ENCODE peak calls at places on chromosomes 4 and X, in six cellular contexts. One of them, this sample, is unnamed.

GRCh38 chrX:1295550-1295949 is 26.9 kb downstream of the CSF2RA start:
- DNase-seq in pancreas: no peak
- DNase-seq in body of pancreas: no peak
- DNase-seq in lower leg skin: no peak
- DNase-seq in endodermal cell: no peak
- DNase-seq in thoracic aorta: no peak
- DNase-seq in this sample: no peak

GRCh38 chrX:8272846-8273245 is 101.8 kb upstream of the VCX2 start:
- DNase-seq in pancreas: no peak
- DNase-seq in body of pancreas: no peak
- DNase-seq in lower leg skin: no peak
- DNase-seq in endodermal cell: no peak
- DNase-seq in thoracic aorta: no peak
- DNase-seq in this sample: no peak

GRCh38 chr4:128570380-128570779 is 239.1 kb upstream of the JADE1 start:
- DNase-seq in pancreas: no peak
- DNase-seq in body of pancreas: no peak
- DNase-seq in lower leg skin: peak
- DNase-seq in endodermal cell: no peak
- DNase-seq in thoracic aorta: no peak
- DNase-seq in this sample: peak

GRCh38 chrX:135890087-135890585 is 3.1 kb downstream of the CT45A10 start:
- DNase-seq in pancreas: no peak
- DNase-seq in body of pancreas: no peak
- DNase-seq in lower leg skin: no peak
- DNase-seq in endodermal cell: no peak
- DNase-seq in thoracic aorta: no peak
- DNase-seq in this sample: no peak

GRCh38 chrX:120629667-120630537 is at the start of gene C1GALT1C1:
- DNase-seq in pancreas: peak
- DNase-seq in body of pancreas: peak
- DNase-seq in lower leg skin: peak
- DNase-seq in endodermal cell: peak
- DNase-seq in thoracic aorta: peak
- DNase-seq in this sample: peak

GRCh38 chr4:82275431-82276423 is 98.1 kb downstream of the HNRNPD start:
- DNase-seq in pancreas: no peak
- DNase-seq in body of pancreas: no peak
- DNase-seq in lower leg skin: no peak
- DNase-seq in endodermal cell: peak
- DNase-seq in thoracic aorta: no peak
- DNase-seq in this sample: no peak

GRCh38 chr4:41751325-41752061 is 3.0 kb upstream of the PHOX2B start:
- DNase-seq in pancreas: no peak
- DNase-seq in body of pancreas: no peak
- DNase-seq in lower leg skin: no peak
- DNase-seq in endodermal cell: peak
- DNase-seq in thoracic aorta: no peak
- DNase-seq in this sample: no peak

GRCh38 chr4:112517067-112517588 is 1.1 kb upstream of the NEUROG2 start:
- DNase-seq in pancreas: peak
- DNase-seq in body of pancreas: no peak
- DNase-seq in lower leg skin: no peak
- DNase-seq in endodermal cell: peak
- DNase-seq in thoracic aorta: no peak
- DNase-seq in this sample: no peak

GRCh38 chrX:130079824-130080406 is 30.4 kb downstream of the ELF4 start:
- DNase-seq in pancreas: no peak
- DNase-seq in body of pancreas: peak
- DNase-seq in lower leg skin: peak
- DNase-seq in endodermal cell: peak
- DNase-seq in thoracic aorta: no peak
- DNase-seq in this sample: peak

GRCh38 chrX:28498658-28499057 is 88.6 kb upstream of the IL1RAPL1 start:
- DNase-seq in pancreas: no peak
- DNase-seq in body of pancreas: no peak
- DNase-seq in lower leg skin: no peak
- DNase-seq in endodermal cell: peak
- DNase-seq in thoracic aorta: no peak
- DNase-seq in this sample: no peak

GRCh38 chr4:48620861-48621260 is 130.8 kb downstream of the ZAR1 start:
- DNase-seq in pancreas: no peak
- DNase-seq in body of pancreas: no peak
- DNase-seq in lower leg skin: no peak
- DNase-seq in endodermal cell: no peak
- DNase-seq in thoracic aorta: no peak
- DNase-seq in this sample: no peak

GRCh38 chr4:182916483-182917181 is 554 bp downstream of the DCTD start:
- DNase-seq in pancreas: peak
- DNase-seq in body of pancreas: peak
- DNase-seq in lower leg skin: peak
- DNase-seq in endodermal cell: peak
- DNase-seq in thoracic aorta: no peak
- DNase-seq in this sample: peak

GRCh38 chr4:88613417-88613875 is 21.2 kb downstream of the HERC3 start:
- DNase-seq in pancreas: no peak
- DNase-seq in body of pancreas: no peak
- DNase-seq in lower leg skin: no peak
- DNase-seq in endodermal cell: no peak
- DNase-seq in thoracic aorta: no peak
- DNase-seq in this sample: no peak

GRCh38 chrX:2928583-2929434 is at the start of gene ARSD:
- DNase-seq in pancreas: peak
- DNase-seq in body of pancreas: peak
- DNase-seq in lower leg skin: peak
- DNase-seq in endodermal cell: peak
- DNase-seq in thoracic aorta: peak
- DNase-seq in this sample: peak

GRCh38 chr4:3401436-3402171 is 40.2 kb upstream of the HGFAC start:
- DNase-seq in pancreas: no peak
- DNase-seq in body of pancreas: no peak
- DNase-seq in lower leg skin: peak
- DNase-seq in endodermal cell: no peak
- DNase-seq in thoracic aorta: no peak
- DNase-seq in this sample: no peak

GRCh38 chr4:53586121-53586816 is 5.0 kb downstream of the LNX1 start:
- DNase-seq in pancreas: no peak
- DNase-seq in body of pancreas: no peak
- DNase-seq in lower leg skin: no peak
- DNase-seq in endodermal cell: no peak
- DNase-seq in thoracic aorta: no peak
- DNase-seq in this sample: no peak

GRCh38 chr4:78613522-78614311 is 62.1 kb downstream of the ANXA3 start:
- DNase-seq in pancreas: no peak
- DNase-seq in body of pancreas: no peak
- DNase-seq in lower leg skin: no peak
- DNase-seq in endodermal cell: no peak
- DNase-seq in thoracic aorta: no peak
- DNase-seq in this sample: no peak

GRCh38 chr4:7439699-7440098 is 5.0 kb upstream of the PSAPL1 start:
- DNase-seq in pancreas: no peak
- DNase-seq in body of pancreas: no peak
- DNase-seq in lower leg skin: no peak
- DNase-seq in endodermal cell: no peak
- DNase-seq in thoracic aorta: no peak
- DNase-seq in this sample: no peak

GRCh38 chr4:183557611-183558010 is 52.8 kb downstream of the ING2 start:
- DNase-seq in pancreas: no peak
- DNase-seq in body of pancreas: no peak
- DNase-seq in lower leg skin: no peak
- DNase-seq in endodermal cell: no peak
- DNase-seq in thoracic aorta: no peak
- DNase-seq in this sample: no peak

GRCh38 chr4:101669138-101669831 is 121.2 kb upstream of the BANK1 start:
- DNase-seq in pancreas: no peak
- DNase-seq in body of pancreas: no peak
- DNase-seq in lower leg skin: no peak
- DNase-seq in endodermal cell: no peak
- DNase-seq in thoracic aorta: no peak
- DNase-seq in this sample: peak

GRCh38 chr4:56129431-56129861 is 180.7 kb downstream of the CEP135 start:
- DNase-seq in pancreas: peak
- DNase-seq in body of pancreas: peak
- DNase-seq in lower leg skin: no peak
- DNase-seq in endodermal cell: peak
- DNase-seq in thoracic aorta: no peak
- DNase-seq in this sample: no peak
- TF ChIP-seq CTCF in pancreas: no peak
- TF ChIP-seq CTCF in body of pancreas: no peak
- TF ChIP-seq CTCF in lower leg skin: no peak
- TF ChIP-seq CTCF in endodermal cell: peak
- TF ChIP-seq CTCF in thoracic aorta: no peak
- TF ChIP-seq CTCF in this sample: no peak

DNA sequence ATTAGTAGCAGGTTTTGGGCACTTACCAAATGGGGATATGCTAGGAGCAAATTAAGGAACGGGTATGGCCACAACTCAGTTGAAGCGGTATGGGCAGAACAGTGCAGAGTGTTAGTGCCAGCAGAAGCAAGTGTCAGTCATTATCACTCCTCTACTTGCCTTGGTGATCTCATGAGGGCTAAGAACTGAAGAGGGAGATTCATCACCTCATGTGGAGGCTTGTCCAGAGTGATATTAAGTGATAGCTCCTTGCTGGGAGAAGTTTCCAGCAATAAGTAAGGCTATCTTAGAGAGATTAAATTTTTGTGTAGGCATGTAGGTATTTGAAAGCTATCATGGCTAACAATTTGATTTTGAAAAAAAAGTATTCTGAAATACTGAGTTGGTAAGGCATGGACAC is 615.4 kb upstream of the SMIM31 start:
- DNase-seq in pancreas: no peak
- DNase-seq in body of pancreas: no peak
- DNase-seq in lower leg skin: no peak
- DNase-seq in endodermal cell: no peak
- DNase-seq in thoracic aorta: no peak
- DNase-seq in this sample: no peak
- TF ChIP-seq CTCF in pancreas: no peak
- TF ChIP-seq CTCF in body of pancreas: no peak
- TF ChIP-seq CTCF in lower leg skin: no peak
- TF ChIP-seq CTCF in endodermal cell: no peak
- TF ChIP-seq CTCF in thoracic aorta: no peak
- TF ChIP-seq CTCF in this sample: no peak

GRCh38 chr4:2365054-2365912 is 53.2 kb downstream of the ZFYVE28 start:
- DNase-seq in pancreas: no peak
- DNase-seq in body of pancreas: no peak
- DNase-seq in lower leg skin: no peak
- DNase-seq in endodermal cell: peak
- DNase-seq in thoracic aorta: no peak
- DNase-seq in this sample: no peak
- TF ChIP-seq CTCF in pancreas: no peak
- TF ChIP-seq CTCF in body of pancreas: no peak
- TF ChIP-seq CTCF in lower leg skin: no peak
- TF ChIP-seq CTCF in endodermal cell: no peak
- TF ChIP-seq CTCF in thoracic aorta: no peak
- TF ChIP-seq CTCF in this sample: no peak

DNA sequence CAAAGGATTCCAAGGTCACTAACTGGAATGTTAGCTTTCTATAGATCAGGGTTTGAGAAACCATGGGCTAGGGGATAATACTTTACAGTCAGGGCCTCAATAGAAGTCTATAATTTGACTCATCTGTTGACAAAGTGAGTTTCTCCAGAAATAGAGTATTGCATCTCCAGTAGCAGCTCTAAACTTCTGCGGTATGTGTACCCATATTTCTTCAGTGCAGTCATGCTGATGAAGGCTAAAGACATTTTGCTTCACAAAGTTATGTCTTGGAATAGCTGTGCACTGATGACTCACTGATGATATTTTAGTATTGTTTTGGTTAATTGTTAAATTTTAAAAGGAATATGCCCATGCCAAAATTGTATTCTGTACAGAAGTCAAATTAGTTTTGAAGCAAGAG is 464.9 kb upstream of the AMOT start:
- DNase-seq in pancreas: no peak
- DNase-seq in body of pancreas: no peak
- DNase-seq in lower leg skin: no peak
- DNase-seq in endodermal cell: no peak
- DNase-seq in thoracic aorta: no peak
- DNase-seq in this sample: no peak
- TF ChIP-seq CTCF in pancreas: no peak
- TF ChIP-seq CTCF in body of pancreas: no peak
- TF ChIP-seq CTCF in lower leg skin: no peak
- TF ChIP-seq CTCF in endodermal cell: no peak
- TF ChIP-seq CTCF in thoracic aorta: no peak
- TF ChIP-seq CTCF in this sample: no peak

DNA sequence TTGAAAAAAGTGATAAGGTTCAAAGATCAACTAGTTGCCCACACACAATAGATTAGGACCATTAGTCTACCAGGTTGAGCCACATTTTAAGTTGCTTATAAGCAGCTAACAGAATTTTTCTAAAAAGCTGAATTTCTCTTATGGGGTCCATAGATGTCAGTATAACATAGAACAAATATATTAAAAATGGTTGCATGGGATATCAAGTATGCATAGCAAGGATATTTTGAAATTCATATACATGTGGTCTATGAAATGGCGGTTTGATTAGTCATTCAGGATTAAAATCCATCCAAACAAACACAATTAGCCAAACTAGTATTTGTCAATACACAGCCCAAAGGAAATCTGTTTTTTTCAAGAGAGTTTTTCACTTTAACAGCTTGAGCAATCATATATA is 33.5 kb upstream of the AMOT start:
- DNase-seq in pancreas: no peak
- DNase-seq in body of pancreas: no peak
- DNase-seq in lower leg skin: no peak
- DNase-seq in endodermal cell: no peak
- DNase-seq in thoracic aorta: no peak
- DNase-seq in this sample: no peak
- TF ChIP-seq CTCF in pancreas: no peak
- TF ChIP-seq CTCF in body of pancreas: no peak
- TF ChIP-seq CTCF in lower leg skin: no peak
- TF ChIP-seq CTCF in endodermal cell: peak
- TF ChIP-seq CTCF in thoracic aorta: no peak
- TF ChIP-seq CTCF in this sample: no peak

DNA sequence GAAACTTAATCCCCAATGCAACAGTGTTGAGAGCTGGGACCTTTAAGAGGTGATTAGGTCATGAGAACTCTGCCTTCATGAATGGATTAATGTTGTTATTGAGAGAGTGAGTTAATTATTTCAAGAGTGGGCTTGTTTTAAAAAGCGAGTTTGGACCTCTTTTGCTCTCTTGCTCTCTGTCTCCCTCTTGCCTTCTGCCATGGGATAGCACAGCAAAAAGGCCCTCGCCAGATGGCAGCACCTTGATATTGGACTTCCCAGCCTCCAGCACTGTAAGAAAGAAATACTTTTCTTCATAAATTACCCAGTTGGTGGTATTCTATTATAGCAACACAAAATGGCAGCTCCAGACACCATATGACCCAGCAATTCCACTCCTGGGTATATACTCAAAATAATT is 7.0 kb upstream of the ATP6AP2 start:
- DNase-seq in pancreas: no peak
- DNase-seq in body of pancreas: no peak
- DNase-seq in lower leg skin: no peak
- DNase-seq in endodermal cell: peak
- DNase-seq in thoracic aorta: no peak
- DNase-seq in this sample: no peak
- TF ChIP-seq CTCF in pancreas: no peak
- TF ChIP-seq CTCF in body of pancreas: no peak
- TF ChIP-seq CTCF in lower leg skin: no peak
- TF ChIP-seq CTCF in endodermal cell: peak
- TF ChIP-seq CTCF in thoracic aorta: no peak
- TF ChIP-seq CTCF in this sample: peak

GRCh38 chr4:104394409-104394813 is 100.3 kb downstream of the CXXC4 start:
- DNase-seq in pancreas: no peak
- DNase-seq in body of pancreas: no peak
- DNase-seq in lower leg skin: no peak
- DNase-seq in endodermal cell: no peak
- DNase-seq in thoracic aorta: no peak
- DNase-seq in this sample: no peak
- TF ChIP-seq CTCF in pancreas: no peak
- TF ChIP-seq CTCF in body of pancreas: no peak
- TF ChIP-seq CTCF in lower leg skin: no peak
- TF ChIP-seq CTCF in endodermal cell: no peak
- TF ChIP-seq CTCF in thoracic aorta: no peak
- TF ChIP-seq CTCF in this sample: no peak